ENCODE peak calls at places on chromosomes 11 and 22, in five cellular contexts. B is MM.1S; A is fibroblast of lung; F is CD8-positive, alpha-beta memory T cell; L is adrenal gland. S is an unnamed sample.
A peak's percentile ranks its signal among the peaks of the same experiment; 100 is the strongest.

GRCh38 chr22:24465566-24465965 is 29.6 kb upstream of the UPB1 start:
- DNase-seq in B (no peak), A (peak; percentile 96), F (no peak), L (no peak), S (no peak)

GRCh38 chr11:61174949-61175348 is 13.7 kb upstream of the VPS37C start:
- DNase-seq in B (no peak), A (no peak), F (no peak), L (no peak), S (no peak)

GRCh38 chr11:76579047-76579751 is 91.3 kb downstream of the LRRC32 start:
- DNase-seq in B (no peak), A (no peak), F (no peak), L (peak; percentile 83), S (no peak)

GRCh38 chr11:774873-775592 is 2.3 kb downstream of the GATD1 start:
- DNase-seq in B (peak; percentile 4), A (peak; percentile 61), F (no peak), L (no peak), S (no peak)

GRCh38 chr11:65551572-65552398 is 6.4 kb downstream of the LTBP3 start:
- DNase-seq in B (peak; percentile 91), A (no peak), F (peak; percentile 43), L (peak; percentile 81), S (no peak)

GRCh38 chr22:48890693-48891554 is 936.7 kb downstream of the BRD1 start:
- DNase-seq in B (no peak), A (no peak), F (no peak), L (peak; percentile 14), S (no peak)

GRCh38 chr22:22814666-22815396 is 72.8 kb upstream of the IGLL5 start:
- DNase-seq in B (no peak), A (no peak), F (no peak), L (peak; percentile 21), S (no peak)

GRCh38 chr11:304915-305833 is 2.4 kb upstream of the IFITM2 start:
- DNase-seq in B (peak; percentile 53), A (peak; percentile 68), F (no peak), L (peak; percentile 86), S (peak; percentile 41)

GRCh38 chr11:44797051-44797450 is 70.3 kb downstream of the TSPAN18 start:
- DNase-seq in B (no peak), A (no peak), F (no peak), L (no peak), S (no peak)

GRCh38 chr22:22666307-22667091 is 22.1 kb downstream of the GGTLC2 start:
- DNase-seq in B (peak; percentile 87), A (no peak), F (no peak), L (peak; percentile 58), S (no peak)

DNA sequence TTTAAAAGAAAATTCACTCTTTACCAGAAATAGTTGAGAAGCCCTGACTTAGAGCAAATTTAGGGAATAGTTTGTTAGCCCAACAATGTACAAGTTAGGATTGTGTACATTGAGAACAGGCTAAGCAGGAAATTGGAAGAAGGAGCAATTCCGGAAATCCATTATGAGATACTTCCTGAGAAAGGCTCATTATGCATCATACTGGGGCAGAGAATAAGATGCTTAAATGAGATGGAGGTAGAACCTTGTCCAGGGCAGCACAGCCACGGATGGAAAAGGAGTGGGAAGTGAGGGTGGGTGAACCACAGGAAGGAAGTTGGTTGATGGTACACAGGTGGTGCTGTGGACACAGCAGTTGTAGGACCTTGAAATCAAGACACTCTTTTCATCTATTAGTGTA is 180.2 kb downstream of the PGR start:
- DNase-seq in B (no peak), A (no peak), F (no peak), L (no peak), S (no peak)
- H3K4me3 ChIP-seq in B (no peak overlapping the region), A (no peak overlapping the region), F (no peak overlapping the region), L (no peak overlapping the region), S (no peak overlapping the region)

GRCh38 chr22:37818397-37819099 is 4.6 kb upstream of the GALR3 start:
- DNase-seq in B (peak; percentile 37), A (peak; percentile 64), F (peak; percentile 55), L (peak; percentile 80), S (no peak)
- H3K4me3 ChIP-seq in B (peak overlapping the region; percentile 41), A (peak overlapping the region; percentile 40), F (peak overlapping the region; percentile 55), L (no peak overlapping the region), S (peak overlapping the region; percentile 31)

GRCh38 chr11:122097419-122098001 is 18.5 kb downstream of the BLID start:
- DNase-seq in B (no peak), A (peak; percentile 76), F (no peak), L (no peak), S (no peak)

GRCh38 chr11:122093731-122094130 is 22.3 kb downstream of the BLID start:
- DNase-seq in B (no peak), A (peak; percentile 86), F (no peak), L (no peak), S (peak; percentile 38)

GRCh38 chr11:122099345-122100045 is 16.5 kb downstream of the BLID start:
- DNase-seq in B (no peak), A (peak; percentile 74), F (no peak), L (no peak), S (no peak)

GRCh38 chr11:122098223-122098980 is 17.6 kb downstream of the BLID start:
- DNase-seq in B (no peak), A (no peak), F (no peak), L (no peak), S (no peak)

DNA sequence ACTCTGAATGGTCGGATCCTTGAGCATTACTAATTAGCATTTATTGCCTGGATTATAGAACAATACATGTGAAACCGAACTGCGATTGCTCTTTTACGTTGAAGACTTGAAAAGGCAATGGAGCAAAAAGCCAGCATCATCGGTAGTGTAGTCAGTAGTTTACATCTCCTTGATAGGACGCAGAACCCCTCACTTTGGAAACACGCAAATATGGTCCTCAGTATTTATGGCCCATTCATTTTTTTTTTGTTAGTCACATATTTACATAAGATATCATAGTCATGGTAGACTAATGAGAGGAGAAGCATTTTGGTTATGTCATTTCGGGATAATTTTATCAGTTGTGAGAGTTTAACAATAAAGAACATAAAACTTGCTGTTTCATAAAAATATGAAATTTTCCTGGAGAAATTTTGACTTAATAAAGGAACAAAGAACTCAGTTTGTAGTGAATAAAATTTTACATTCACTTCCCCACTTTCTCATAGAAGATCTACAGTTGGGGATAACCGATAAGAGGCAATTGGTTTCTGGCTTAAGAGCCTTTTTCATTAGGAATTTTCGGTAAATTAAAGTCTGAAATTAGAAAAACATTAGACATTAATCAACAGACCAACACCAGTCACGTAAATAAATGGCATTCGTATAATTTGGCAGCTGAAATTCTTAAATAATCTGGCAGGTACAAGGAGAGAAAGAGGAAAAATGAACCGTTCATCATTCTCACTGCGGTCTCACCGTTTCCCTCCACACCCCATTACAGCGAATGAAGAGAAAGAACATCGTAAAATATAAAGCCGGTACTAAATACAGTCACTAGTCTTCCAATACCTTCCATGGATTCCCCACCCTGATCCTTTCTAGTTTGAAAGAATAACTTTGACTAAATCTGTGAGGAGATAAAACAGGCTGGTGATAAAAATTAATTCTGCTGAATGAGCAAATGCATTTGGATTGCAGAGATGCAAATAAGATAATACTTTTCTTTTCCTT is 19.8 kb downstream of the BLID start:
- DNase-seq in B (no peak), A (peak; percentile 93), F (no peak), L (no peak), S (no peak)
- H3K4me3 ChIP-seq in B (no peak overlapping the region), A (peak overlapping the region; percentile 86), F (no peak overlapping the region), L (no peak overlapping the region), S (peak overlapping the region; percentile 57)

GRCh38 chr11:9776203-9776602 is 112.3 kb downstream of the SWAP70 start:
- DNase-seq in B (no peak), A (no peak), F (no peak), L (no peak), S (no peak)
- H3K4me3 ChIP-seq in B (no peak overlapping the region), A (peak overlapping the region; percentile 25), F (no peak overlapping the region), L (no peak overlapping the region), S (peak overlapping the region; percentile 24)

GRCh38 chr22:43956383-43956782 is 1.1 kb downstream of the SAMM50 start:
- DNase-seq in B (no peak), A (no peak), F (no peak), L (no peak), S (no peak)

GRCh38 chr22:43955883-43956286 is 643 bp downstream of the SAMM50 start:
- DNase-seq in B (peak; percentile 18), A (peak; percentile 25), F (no peak), L (no peak), S (no peak)

GRCh38 chr22:43955040-43955882 is at the start of gene SAMM50:
- DNase-seq in B (peak; percentile 94), A (peak; percentile 90), F (peak; percentile 89), L (peak; percentile 96), S (peak; percentile 69)

GRCh38 chr22:43957871-43958270 is 2.6 kb downstream of the SAMM50 start:
- DNase-seq in B (no peak), A (peak; percentile 33), F (no peak), L (peak; percentile 63), S (no peak)

DNA sequence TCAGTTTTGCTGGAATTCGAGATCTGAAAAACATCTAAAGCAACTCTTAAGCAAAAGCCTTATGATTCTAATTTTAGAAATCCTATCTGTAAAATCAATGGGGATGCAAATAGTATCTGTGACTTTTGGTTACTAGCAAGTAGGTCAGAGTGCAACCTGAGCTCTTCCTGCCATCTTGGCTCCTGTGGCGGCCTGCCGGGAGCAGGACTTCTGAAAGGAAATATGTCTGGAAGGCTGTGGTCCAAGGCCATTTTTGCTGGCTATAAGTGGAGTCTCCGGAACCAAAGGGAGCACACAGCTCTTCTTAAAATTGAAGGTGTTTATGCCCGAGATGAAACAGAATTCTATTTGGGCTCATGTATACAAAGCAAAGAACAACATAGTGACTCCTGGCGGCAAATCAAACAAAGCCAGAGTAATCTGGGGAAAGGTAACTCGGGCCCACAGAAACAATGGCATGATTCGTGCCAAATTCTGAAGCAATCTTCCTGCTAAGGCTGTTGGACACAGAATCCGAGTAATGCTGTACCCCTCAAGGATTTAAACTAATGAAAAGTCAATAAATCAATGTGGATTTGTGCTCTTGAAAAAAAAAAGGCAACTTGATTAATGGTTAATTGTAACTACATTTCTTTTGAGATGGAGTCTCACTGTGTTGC is 1.7 kb downstream of the SAMM50 start:
- DNase-seq in B (no peak), A (no peak), F (no peak), L (no peak), S (no peak)
- H3K4me3 ChIP-seq in B (no peak overlapping the region), A (peak overlapping the region; percentile 93), F (no peak overlapping the region), L (no peak overlapping the region), S (no peak overlapping the region)

GRCh38 chr11:102495161-102496042 is 35.1 kb downstream of the MMP7 start:
- DNase-seq in B (peak; percentile 76), A (peak; percentile 81), F (no peak), L (peak; percentile 62), S (peak; percentile 72)
- H3K4me3 ChIP-seq in B (no peak overlapping the region), A (no peak overlapping the region), F (no peak overlapping the region), L (no peak overlapping the region), S (no peak overlapping the region)

GRCh38 chr11:35619030-35619753 is 932 bp downstream of the FJX1 start:
- DNase-seq in B (peak; percentile 65), A (peak; percentile 61), F (no peak), L (peak; percentile 60), S (no peak)

GRCh38 chr11:35615911-35616900 is 2.1 kb upstream of the FJX1 start:
- DNase-seq in B (peak; percentile 68), A (peak; percentile 59), F (no peak), L (no peak), S (no peak)

GRCh38 chr11:35618497-35619029 is 303 bp downstream of the FJX1 start:
- DNase-seq in B (peak; percentile 61), A (peak; percentile 50), F (no peak), L (no peak), S (no peak)

GRCh38 chr11:35617687-35618496 is at the start of gene FJX1:
- DNase-seq in B (peak; percentile 69), A (peak; percentile 94), F (no peak), L (peak; percentile 71), S (peak; percentile 75)

GRCh38 chr11:35617316-35617686 is 959 bp upstream of the FJX1 start:
- DNase-seq in B (no peak), A (no peak), F (no peak), L (no peak), S (no peak)
- H3K4me3 ChIP-seq in B (no peak overlapping the region), A (peak overlapping the region; percentile 67), F (no peak overlapping the region), L (no peak overlapping the region), S (peak overlapping the region; percentile 71)

S was measured in skeletal muscle cell.